ENCODE peak calls at places on chromosome 5, in seven cellular contexts. K, V, M, T, Q, X and F are unnamed samples.

GRCh38 chr5:173823721-173824567 is 64.2 kb upstream of the CPEB4 start:
- DNase-seq in K (no peak), V (no peak), M (peak), T (no peak), Q (no peak), X (no peak), F (no peak)

GRCh38 chr5:127340606-127341005 is 50.0 kb downstream of the MEGF10 start:
- DNase-seq in K (no peak), V (no peak), M (no peak), T (no peak), Q (no peak), X (no peak), F (no peak)

GRCh38 chr5:160271396-160271795 is 41.0 kb downstream of the CCNJL start:
- DNase-seq in K (no peak), V (no peak), M (no peak), T (no peak), Q (no peak), X (peak), F (no peak)

GRCh38 chr5:180598797-180599589 is 7.7 kb upstream of the SCGB3A1 start:
- DNase-seq in K (no peak), V (no peak), M (no peak), T (no peak), Q (peak), X (no peak), F (peak)

GRCh38 chr5:171965740-171966139 is 40.7 kb downstream of the FBXW11 start:
- DNase-seq in K (no peak), V (no peak), M (no peak), T (no peak), Q (no peak), X (no peak), F (no peak)

GRCh38 chr5:93593476-93594060 is 10.5 kb downstream of the NR2F1 start:
- DNase-seq in K (no peak), V (no peak), M (no peak), T (no peak), Q (no peak), X (no peak), F (no peak)

GRCh38 chr5:39333104-39333503 is 31.2 kb downstream of the C9 start:
- DNase-seq in K (no peak), V (no peak), M (no peak), T (no peak), Q (no peak), X (no peak), F (no peak)

GRCh38 chr5:144088211-144088965 is 82.1 kb downstream of the YIPF5 start:
- DNase-seq in K (no peak), V (no peak), M (no peak), T (no peak), Q (no peak), X (no peak), F (no peak)

GRCh38 chr5:157516626-157517325 is 56.8 kb downstream of the NIPAL4 start:
- DNase-seq in K (no peak), V (no peak), M (peak), T (no peak), Q (no peak), X (no peak), F (peak)

GRCh38 chr5:151718653-151719052 is 31.9 kb upstream of the SPARC start:
- DNase-seq in K (no peak), V (no peak), M (no peak), T (no peak), Q (no peak), X (no peak), F (no peak)

GRCh38 chr5:19987594-19988345 is at the start of gene CDH18:
- DNase-seq in K (peak), V (no peak), M (no peak), T (no peak), Q (no peak), X (peak), F (no peak)

GRCh38 chr5:116944171-116944570 is 369.5 kb upstream of the SEMA6A start:
- DNase-seq in K (peak), V (no peak), M (no peak), T (no peak), Q (no peak), X (no peak), F (no peak)

GRCh38 chr5:173451651-173452050 is 123.4 kb upstream of the STC2 start:
- DNase-seq in K (no peak), V (no peak), M (no peak), T (no peak), Q (no peak), X (no peak), F (no peak)

GRCh38 chr5:56369333-56369947 is 136.3 kb upstream of the ANKRD55 start:
- DNase-seq in K (no peak), V (no peak), M (no peak), T (no peak), Q (no peak), X (no peak), F (no peak)

GRCh38 chr5:121430538-121430937 is 421.1 kb upstream of the FTMT start:
- DNase-seq in K (no peak), V (no peak), M (no peak), T (no peak), Q (no peak), X (no peak), F (no peak)

GRCh38 chr5:107248065-107248695 is 422.6 kb downstream of the EFNA5 start:
- DNase-seq in K (no peak), V (no peak), M (peak), T (no peak), Q (no peak), X (peak), F (no peak)

GRCh38 chr5:31663519-31663918 is 24.6 kb downstream of the PDZD2 start:
- DNase-seq in K (no peak), V (no peak), M (no peak), T (no peak), Q (no peak), X (no peak), F (no peak)

GRCh38 chr5:135455876-135456237 is 3.7 kb upstream of the TIFAB start:
- DNase-seq in K (no peak), V (no peak), M (no peak), T (no peak), Q (peak), X (no peak), F (no peak)

GRCh38 chr5:149795360-149795759 is 65.2 kb downstream of the PPARGC1B start:
- DNase-seq in K (no peak), V (no peak), M (no peak), T (no peak), Q (no peak), X (peak), F (no peak)

GRCh38 chr5:138274189-138274853 is at the start of gene GFRA3:
- DNase-seq in K (no peak), V (no peak), M (no peak), T (no peak), Q (no peak), X (no peak), F (no peak)

GRCh38 chr5:88952344-88952743 is 69.4 kb upstream of the MEF2C start:
- DNase-seq in K (peak), V (no peak), M (peak), T (no peak), Q (no peak), X (peak), F (no peak)